ENCODE peak calls at places on chromosome 4, in ten cellular contexts. One of them, this sample, is unnamed.

GRCh38 chr4:58163172-58163571 is 1053.0 kb upstream of the IGFBP7 start:
- DNase-seq in AG10803: no peak
- DNase-seq in body of pancreas: no peak
- DNase-seq in GM10248: no peak
- DNase-seq in SK-N-SH: no peak
- DNase-seq in CD4-positive, alpha-beta T cell: no peak
- DNase-seq in testis: peak
- DNase-seq in lower lobe of right lung: no peak
- DNase-seq in chondrocyte: no peak
- DNase-seq in fibroblast of mammary gland: no peak
- DNase-seq in this sample: peak

GRCh38 chr4:111681751-111682150 is 463.5 kb upstream of the FAM241A start:
- DNase-seq in testis: no peak
- DNase-seq in fibroblast of mammary gland: no peak
- DNase-seq in body of pancreas: no peak
- DNase-seq in SK-N-SH: no peak
- DNase-seq in GM10248: no peak
- DNase-seq in AG10803: no peak
- DNase-seq in chondrocyte: no peak
- DNase-seq in CD4-positive, alpha-beta T cell: no peak
- DNase-seq in lower lobe of right lung: no peak
- DNase-seq in this sample: no peak

GRCh38 chr4:44186096-44186849 is 262.3 kb downstream of the KCTD8 start:
- DNase-seq in chondrocyte: no peak
- DNase-seq in fibroblast of mammary gland: no peak
- DNase-seq in lower lobe of right lung: peak
- DNase-seq in body of pancreas: no peak
- DNase-seq in CD4-positive, alpha-beta T cell: no peak
- DNase-seq in GM10248: no peak
- DNase-seq in SK-N-SH: no peak
- DNase-seq in AG10803: no peak
- DNase-seq in testis: no peak
- DNase-seq in this sample: peak

GRCh38 chr4:2800691-2801596 is 8.1 kb downstream of the SH3BP2 start:
- DNase-seq in body of pancreas: peak
- DNase-seq in SK-N-SH: peak
- DNase-seq in GM10248: peak
- DNase-seq in testis: peak
- DNase-seq in AG10803: peak
- DNase-seq in fibroblast of mammary gland: peak
- DNase-seq in chondrocyte: peak
- DNase-seq in lower lobe of right lung: peak
- DNase-seq in CD4-positive, alpha-beta T cell: no peak
- DNase-seq in this sample: peak

GRCh38 chr4:177220376-177220775 is 89.3 kb upstream of the NEIL3 start:
- DNase-seq in body of pancreas: no peak
- DNase-seq in fibroblast of mammary gland: peak
- DNase-seq in AG10803: peak
- DNase-seq in testis: no peak
- DNase-seq in chondrocyte: no peak
- DNase-seq in lower lobe of right lung: no peak
- DNase-seq in SK-N-SH: no peak
- DNase-seq in GM10248: no peak
- DNase-seq in CD4-positive, alpha-beta T cell: no peak
- DNase-seq in this sample: peak

GRCh38 chr4:123352240-123352945 is 44.2 kb upstream of the SPRY1 start:
- DNase-seq in testis: no peak
- DNase-seq in GM10248: no peak
- DNase-seq in body of pancreas: no peak
- DNase-seq in SK-N-SH: no peak
- DNase-seq in lower lobe of right lung: no peak
- DNase-seq in CD4-positive, alpha-beta T cell: no peak
- DNase-seq in AG10803: peak
- DNase-seq in chondrocyte: no peak
- DNase-seq in fibroblast of mammary gland: peak
- DNase-seq in this sample: peak

GRCh38 chr4:108946237-108946636 is 183.4 kb upstream of the ETNPPL start:
- DNase-seq in lower lobe of right lung: no peak
- DNase-seq in fibroblast of mammary gland: no peak
- DNase-seq in body of pancreas: no peak
- DNase-seq in AG10803: no peak
- DNase-seq in GM10248: no peak
- DNase-seq in SK-N-SH: no peak
- DNase-seq in CD4-positive, alpha-beta T cell: no peak
- DNase-seq in chondrocyte: no peak
- DNase-seq in testis: no peak
- DNase-seq in this sample: no peak

GRCh38 chr4:90120037-90120436 is 7.2 kb upstream of the CCSER1 start:
- DNase-seq in body of pancreas: no peak
- DNase-seq in testis: no peak
- DNase-seq in CD4-positive, alpha-beta T cell: no peak
- DNase-seq in SK-N-SH: no peak
- DNase-seq in chondrocyte: no peak
- DNase-seq in lower lobe of right lung: no peak
- DNase-seq in AG10803: no peak
- DNase-seq in fibroblast of mammary gland: no peak
- DNase-seq in GM10248: no peak
- DNase-seq in this sample: no peak

GRCh38 chr4:69718376-69719293 is 41.8 kb downstream of the SULT1B1 start:
- DNase-seq in CD4-positive, alpha-beta T cell: no peak
- DNase-seq in body of pancreas: no peak
- DNase-seq in chondrocyte: no peak
- DNase-seq in testis: no peak
- DNase-seq in SK-N-SH: no peak
- DNase-seq in AG10803: no peak
- DNase-seq in lower lobe of right lung: no peak
- DNase-seq in fibroblast of mammary gland: peak
- DNase-seq in GM10248: no peak
- DNase-seq in this sample: peak

GRCh38 chr4:78758105-78758504 is 18.0 kb upstream of the BMP2K start:
- DNase-seq in CD4-positive, alpha-beta T cell: no peak
- DNase-seq in AG10803: no peak
- DNase-seq in chondrocyte: no peak
- DNase-seq in fibroblast of mammary gland: no peak
- DNase-seq in body of pancreas: no peak
- DNase-seq in testis: no peak
- DNase-seq in SK-N-SH: no peak
- DNase-seq in GM10248: no peak
- DNase-seq in lower lobe of right lung: no peak
- DNase-seq in this sample: no peak

GRCh38 chr4:86878640-86879039 is 13.6 kb downstream of the C4orf36 start:
- DNase-seq in fibroblast of mammary gland: no peak
- DNase-seq in GM10248: no peak
- DNase-seq in CD4-positive, alpha-beta T cell: no peak
- DNase-seq in AG10803: no peak
- DNase-seq in body of pancreas: no peak
- DNase-seq in lower lobe of right lung: no peak
- DNase-seq in chondrocyte: no peak
- DNase-seq in SK-N-SH: no peak
- DNase-seq in testis: no peak
- DNase-seq in this sample: no peak
- TF ChIP-seq CTCF in fibroblast of mammary gland: no peak
- TF ChIP-seq CTCF in GM10248: no peak
- TF ChIP-seq CTCF in CD4-positive, alpha-beta T cell: no peak
- TF ChIP-seq CTCF in AG10803: peak
- TF ChIP-seq CTCF in body of pancreas: no peak
- TF ChIP-seq CTCF in lower lobe of right lung: no peak
- TF ChIP-seq CTCF in chondrocyte: peak
- TF ChIP-seq CTCF in SK-N-SH: no peak
- TF ChIP-seq CTCF in testis: no peak
- TF ChIP-seq CTCF in this sample: no peak

DNA sequence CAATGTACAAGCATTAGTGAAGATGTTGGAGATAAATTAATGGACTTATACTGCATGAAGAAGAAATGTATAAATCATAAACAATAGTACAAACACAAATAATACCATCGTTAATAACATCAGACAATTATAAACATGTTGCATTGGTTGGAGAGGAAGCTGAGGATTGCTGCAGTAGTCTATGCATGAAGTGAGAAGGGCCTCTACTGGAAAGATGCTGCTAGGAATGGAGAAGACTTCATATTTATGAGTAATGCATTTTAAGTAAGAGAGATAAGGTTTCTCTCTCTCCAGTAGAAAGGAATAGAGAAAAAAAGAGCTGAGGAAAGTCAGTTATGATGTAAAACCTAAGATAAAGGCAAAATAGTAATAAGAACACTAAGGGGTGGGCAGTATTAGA is 247.8 kb downstream of the GRID2 start:
- DNase-seq in fibroblast of mammary gland: no peak
- DNase-seq in AG10803: no peak
- DNase-seq in CD4-positive, alpha-beta T cell: no peak
- DNase-seq in chondrocyte: no peak
- DNase-seq in lower lobe of right lung: no peak
- DNase-seq in GM10248: no peak
- DNase-seq in testis: no peak
- DNase-seq in body of pancreas: no peak
- DNase-seq in SK-N-SH: no peak
- DNase-seq in this sample: no peak
- TF ChIP-seq CTCF in fibroblast of mammary gland: no peak
- TF ChIP-seq CTCF in AG10803: no peak
- TF ChIP-seq CTCF in CD4-positive, alpha-beta T cell: no peak
- TF ChIP-seq CTCF in chondrocyte: no peak
- TF ChIP-seq CTCF in lower lobe of right lung: no peak
- TF ChIP-seq CTCF in GM10248: no peak
- TF ChIP-seq CTCF in testis: no peak
- TF ChIP-seq CTCF in body of pancreas: no peak
- TF ChIP-seq CTCF in SK-N-SH: no peak
- TF ChIP-seq CTCF in this sample: no peak

GRCh38 chr4:157980158-157980557 is 192.7 kb downstream of the GASK1B start:
- DNase-seq in body of pancreas: no peak
- DNase-seq in lower lobe of right lung: no peak
- DNase-seq in GM10248: no peak
- DNase-seq in CD4-positive, alpha-beta T cell: no peak
- DNase-seq in fibroblast of mammary gland: no peak
- DNase-seq in testis: no peak
- DNase-seq in chondrocyte: no peak
- DNase-seq in AG10803: no peak
- DNase-seq in SK-N-SH: no peak
- DNase-seq in this sample: no peak

GRCh38 chr4:157984285-157984911 is 188.4 kb downstream of the GASK1B start:
- DNase-seq in SK-N-SH: no peak
- DNase-seq in chondrocyte: no peak
- DNase-seq in fibroblast of mammary gland: peak
- DNase-seq in AG10803: no peak
- DNase-seq in testis: no peak
- DNase-seq in CD4-positive, alpha-beta T cell: no peak
- DNase-seq in lower lobe of right lung: no peak
- DNase-seq in GM10248: no peak
- DNase-seq in body of pancreas: no peak
- DNase-seq in this sample: no peak

GRCh38 chr4:157983300-157983699 is 189.5 kb downstream of the GASK1B start:
- DNase-seq in GM10248: no peak
- DNase-seq in CD4-positive, alpha-beta T cell: no peak
- DNase-seq in chondrocyte: no peak
- DNase-seq in lower lobe of right lung: no peak
- DNase-seq in body of pancreas: no peak
- DNase-seq in fibroblast of mammary gland: peak
- DNase-seq in AG10803: no peak
- DNase-seq in SK-N-SH: no peak
- DNase-seq in testis: no peak
- DNase-seq in this sample: no peak

GRCh38 chr4:157977086-157977485 is 195.7 kb downstream of the GASK1B start:
- DNase-seq in testis: no peak
- DNase-seq in chondrocyte: no peak
- DNase-seq in body of pancreas: no peak
- DNase-seq in lower lobe of right lung: no peak
- DNase-seq in fibroblast of mammary gland: peak
- DNase-seq in SK-N-SH: no peak
- DNase-seq in GM10248: no peak
- DNase-seq in CD4-positive, alpha-beta T cell: no peak
- DNase-seq in AG10803: peak
- DNase-seq in this sample: no peak

DNA sequence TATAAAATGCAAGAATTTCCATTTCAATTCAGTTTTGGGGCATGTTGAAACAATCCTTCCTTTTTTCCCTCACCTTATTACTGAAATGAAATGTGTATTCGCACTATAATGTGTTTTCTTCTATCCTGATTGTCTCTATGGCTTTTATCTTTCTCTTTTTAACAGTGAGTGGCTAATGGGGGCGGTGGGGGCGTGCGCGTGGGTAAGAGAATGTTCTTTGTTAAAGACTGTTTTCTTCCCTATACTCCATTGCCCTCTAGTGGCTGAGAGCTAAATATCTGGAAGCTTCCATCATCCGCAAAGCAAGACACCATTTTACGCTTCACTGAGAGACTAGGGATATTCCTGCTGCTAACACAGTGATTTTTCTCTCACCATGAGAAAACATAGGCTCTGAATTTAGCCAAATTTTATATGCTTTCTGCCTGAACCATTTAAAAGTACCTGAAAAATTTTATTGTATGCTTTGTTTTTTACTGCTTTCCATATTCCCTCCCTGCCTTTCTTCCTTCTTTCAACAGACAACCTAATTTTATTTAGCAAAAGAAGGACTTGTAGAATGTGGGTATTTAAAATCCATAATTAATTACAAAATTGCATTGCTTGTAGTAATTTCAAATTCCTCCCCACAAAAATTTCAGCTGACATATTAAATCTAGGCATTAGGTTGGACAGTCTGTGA is 194.0 kb downstream of the GASK1B start:
- DNase-seq in lower lobe of right lung: no peak
- DNase-seq in fibroblast of mammary gland: peak
- DNase-seq in body of pancreas: peak
- DNase-seq in chondrocyte: no peak
- DNase-seq in testis: peak
- DNase-seq in CD4-positive, alpha-beta T cell: no peak
- DNase-seq in AG10803: peak
- DNase-seq in SK-N-SH: peak
- DNase-seq in GM10248: peak
- DNase-seq in this sample: peak
- TF ChIP-seq CTCF in lower lobe of right lung: peak
- TF ChIP-seq CTCF in fibroblast of mammary gland: peak
- TF ChIP-seq CTCF in body of pancreas: peak
- TF ChIP-seq CTCF in chondrocyte: peak
- TF ChIP-seq CTCF in testis: peak
- TF ChIP-seq CTCF in CD4-positive, alpha-beta T cell: peak
- TF ChIP-seq CTCF in AG10803: peak
- TF ChIP-seq CTCF in SK-N-SH: peak
- TF ChIP-seq CTCF in GM10248: peak
- TF ChIP-seq CTCF in this sample: peak

DNA sequence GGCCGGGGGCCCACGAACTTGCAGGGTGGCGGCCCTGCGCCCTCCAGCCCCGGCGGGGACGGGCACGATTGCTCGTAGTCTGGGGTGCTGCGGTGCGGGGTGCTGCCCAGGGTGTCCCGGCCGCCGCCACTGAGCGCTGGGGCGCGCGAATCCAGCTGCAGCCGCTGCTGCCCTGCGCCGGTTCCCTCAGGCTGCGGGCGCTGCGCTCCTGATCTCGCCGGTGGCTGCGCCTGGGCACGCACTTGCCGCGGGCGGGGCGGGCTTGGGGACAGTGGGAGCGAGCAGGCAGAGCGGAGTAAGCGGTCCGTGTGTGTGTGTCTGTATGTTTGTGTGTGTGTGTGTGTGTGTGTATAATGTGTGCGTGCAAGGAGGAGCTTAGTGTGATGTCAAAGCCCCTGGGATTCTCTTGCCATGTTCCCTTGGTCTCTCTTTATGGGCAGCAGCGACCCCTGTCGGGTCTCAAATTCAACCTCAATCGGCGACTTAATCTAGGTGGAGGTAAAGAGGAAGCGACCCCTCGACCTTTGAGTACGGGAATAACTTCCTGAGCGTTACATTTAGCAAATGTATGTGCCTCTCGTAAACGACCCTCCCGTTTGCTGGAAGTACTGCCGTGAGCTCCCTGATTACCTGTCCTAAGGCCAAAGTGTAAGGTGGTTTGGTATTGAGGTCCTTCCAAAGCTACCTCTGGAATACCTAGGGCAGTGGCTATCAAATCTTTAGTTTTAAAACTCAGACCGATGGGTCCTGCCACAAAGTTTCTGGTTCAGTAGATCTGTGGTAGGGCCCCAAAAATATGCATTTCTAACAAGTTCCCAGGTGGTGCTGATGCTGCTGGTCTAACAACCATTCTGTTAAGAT is at the start of gene RNF150:
- DNase-seq in fibroblast of mammary gland: peak
- DNase-seq in body of pancreas: peak
- DNase-seq in AG10803: peak
- DNase-seq in CD4-positive, alpha-beta T cell: no peak
- DNase-seq in lower lobe of right lung: peak
- DNase-seq in SK-N-SH: peak
- DNase-seq in testis: peak
- DNase-seq in chondrocyte: peak
- DNase-seq in GM10248: peak
- DNase-seq in this sample: peak
- TF ChIP-seq CTCF in fibroblast of mammary gland: peak
- TF ChIP-seq CTCF in body of pancreas: peak
- TF ChIP-seq CTCF in AG10803: peak
- TF ChIP-seq CTCF in CD4-positive, alpha-beta T cell: peak
- TF ChIP-seq CTCF in lower lobe of right lung: peak
- TF ChIP-seq CTCF in SK-N-SH: peak
- TF ChIP-seq CTCF in testis: peak
- TF ChIP-seq CTCF in chondrocyte: peak
- TF ChIP-seq CTCF in GM10248: peak
- TF ChIP-seq CTCF in this sample: peak